ENCODE peak calls at places on chromosomes 11 and 22, in four cellular contexts. One of them, this sample, is unnamed.

GRCh38 chr11:61751384-61751783 is 1.1 kb upstream of the MYRF start:
- DNase-seq in endothelial cell: no peak
- DNase-seq in cardiac muscle cell: no peak
- DNase-seq in OCI-LY7: no peak
- DNase-seq in this sample: no peak

GRCh38 chr11:70761094-70761905 is 363.0 kb downstream of the CTTN start:
- DNase-seq in endothelial cell: no peak
- DNase-seq in cardiac muscle cell: no peak
- DNase-seq in OCI-LY7: no peak
- DNase-seq in this sample: no peak

GRCh38 chr11:120715239-120715638 is 203.7 kb downstream of the GRIK4 start:
- DNase-seq in endothelial cell: no peak
- DNase-seq in cardiac muscle cell: no peak
- DNase-seq in OCI-LY7: peak
- DNase-seq in this sample: peak

GRCh38 chr22:46366801-46367706 is 31.5 kb downstream of the TRMU start:
- DNase-seq in endothelial cell: no peak
- DNase-seq in cardiac muscle cell: no peak
- DNase-seq in OCI-LY7: peak
- DNase-seq in this sample: no peak

GRCh38 chr11:28566643-28567042 is 458.5 kb downstream of the METTL15 start:
- DNase-seq in endothelial cell: peak
- DNase-seq in cardiac muscle cell: peak
- DNase-seq in OCI-LY7: no peak
- DNase-seq in this sample: no peak

GRCh38 chr22:24775769-24776492 is 1.4 kb upstream of the PIWIL3 start:
- DNase-seq in endothelial cell: no peak
- DNase-seq in cardiac muscle cell: no peak
- DNase-seq in OCI-LY7: no peak
- DNase-seq in this sample: no peak

GRCh38 chr22:29096736-29097669 is 24.2 kb downstream of the KREMEN1 start:
- DNase-seq in endothelial cell: no peak
- DNase-seq in cardiac muscle cell: peak
- DNase-seq in OCI-LY7: no peak
- DNase-seq in this sample: no peak

GRCh38 chr22:48585916-48586798 is 1241.5 kb downstream of the BRD1 start:
- DNase-seq in endothelial cell: no peak
- DNase-seq in cardiac muscle cell: no peak
- DNase-seq in OCI-LY7: no peak
- DNase-seq in this sample: no peak

GRCh38 chr11:65185869-65186341 is 4.2 kb downstream of the CAPN1 start:
- DNase-seq in endothelial cell: no peak
- DNase-seq in cardiac muscle cell: no peak
- DNase-seq in OCI-LY7: peak
- DNase-seq in this sample: no peak
- TF ChIP-seq CTCF in endothelial cell: no peak
- TF ChIP-seq CTCF in cardiac muscle cell: no peak
- TF ChIP-seq CTCF in OCI-LY7: peak
- TF ChIP-seq CTCF in this sample: peak

GRCh38 chr11:2929880-2930704 is 872 bp upstream of the PHLDA2 start:
- DNase-seq in endothelial cell: peak
- DNase-seq in cardiac muscle cell: no peak
- DNase-seq in OCI-LY7: no peak
- DNase-seq in this sample: peak
- TF ChIP-seq CTCF in endothelial cell: no peak
- TF ChIP-seq CTCF in cardiac muscle cell: peak
- TF ChIP-seq CTCF in OCI-LY7: no peak
- TF ChIP-seq CTCF in this sample: peak

DNA sequence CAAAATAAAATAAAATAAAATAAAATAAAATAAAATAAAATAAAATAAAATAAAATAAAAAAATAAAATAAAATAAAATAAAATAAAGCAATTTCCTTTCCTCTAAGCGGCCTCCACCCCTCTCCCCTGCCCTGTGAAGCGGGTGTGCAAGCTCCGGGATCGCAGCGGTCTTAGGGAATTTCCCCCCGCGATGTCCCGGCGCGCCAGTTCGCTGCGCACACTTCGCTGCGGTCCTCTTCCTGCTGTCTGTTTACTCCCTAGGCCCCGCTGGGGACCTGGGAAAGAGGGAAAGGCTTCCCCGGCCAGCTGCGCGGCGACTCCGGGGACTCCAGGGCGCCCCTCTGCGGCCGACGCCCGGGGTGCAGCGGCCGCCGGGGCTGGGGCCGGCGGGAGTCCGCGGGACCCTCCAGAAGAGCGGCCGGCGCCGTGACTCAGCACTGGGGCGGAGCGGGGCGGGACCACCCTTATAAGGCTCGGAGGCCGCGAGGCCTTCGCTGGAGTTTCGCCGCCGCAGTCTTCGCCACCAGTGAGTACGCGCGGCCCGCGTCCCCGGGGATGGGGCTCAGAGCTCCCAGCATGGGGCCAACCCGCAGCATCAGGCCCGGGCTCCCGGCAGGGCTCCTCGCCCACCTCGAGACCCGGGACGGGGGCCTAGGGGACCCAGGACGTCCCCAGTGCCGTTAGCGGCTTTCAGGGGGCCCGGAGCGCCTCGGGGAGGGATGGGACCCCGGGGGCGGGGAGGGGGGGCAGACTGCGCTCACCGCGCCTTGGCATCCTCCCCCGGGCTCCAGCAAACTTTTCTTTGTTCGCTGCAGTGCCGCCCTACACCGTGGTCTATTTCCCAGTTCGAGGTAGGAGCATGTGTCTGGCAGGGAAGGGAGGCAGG is at the start of gene GSTP1:
- DNase-seq in endothelial cell: peak
- DNase-seq in cardiac muscle cell: peak
- DNase-seq in OCI-LY7: peak
- DNase-seq in this sample: peak
- TF ChIP-seq CTCF in endothelial cell: peak
- TF ChIP-seq CTCF in cardiac muscle cell: peak
- TF ChIP-seq CTCF in OCI-LY7: peak
- TF ChIP-seq CTCF in this sample: peak

DNA sequence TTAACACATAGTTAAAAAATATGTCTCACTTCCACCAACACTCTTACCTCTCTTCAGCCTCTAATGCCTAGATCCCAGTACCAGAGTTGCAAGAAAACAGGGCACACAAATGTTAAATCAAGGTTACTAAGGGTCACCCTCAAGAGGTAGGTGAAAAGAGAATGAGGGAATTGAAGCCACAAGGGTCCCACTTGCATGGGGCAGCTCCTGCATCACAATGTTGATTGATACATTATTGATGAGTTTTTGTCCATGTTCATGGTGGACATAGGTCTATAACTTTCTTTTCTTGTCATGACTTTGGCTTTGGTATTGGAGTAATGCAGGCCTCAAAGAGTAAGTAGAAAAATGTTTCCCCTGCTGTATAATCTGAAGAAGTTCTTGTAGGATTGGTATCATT is 46.0 kb upstream of the IGLL5 start:
- DNase-seq in endothelial cell: no peak
- DNase-seq in cardiac muscle cell: no peak
- DNase-seq in OCI-LY7: no peak
- DNase-seq in this sample: no peak
- TF ChIP-seq CTCF in endothelial cell: no peak
- TF ChIP-seq CTCF in cardiac muscle cell: no peak
- TF ChIP-seq CTCF in OCI-LY7: no peak
- TF ChIP-seq CTCF in this sample: no peak

GRCh38 chr11:115566185-115566765 is 62.1 kb upstream of the CADM1 start:
- DNase-seq in endothelial cell: no peak
- DNase-seq in cardiac muscle cell: no peak
- DNase-seq in OCI-LY7: no peak
- DNase-seq in this sample: no peak
- TF ChIP-seq CTCF in endothelial cell: no peak
- TF ChIP-seq CTCF in cardiac muscle cell: no peak
- TF ChIP-seq CTCF in OCI-LY7: no peak
- TF ChIP-seq CTCF in this sample: no peak

This sample was measured in GM13977.